ENCODE peak calls at places on chromosomes 11 and 22, in six cellular contexts. One of them, this sample, is unnamed.

GRCh38 chr11:133983660-133984316 is 27.0 kb upstream of the IGSF9B start:
- DNase-seq in Kasumi-1: no peak
- DNase-seq in MCF 10A: no peak
- DNase-seq in astrocyte: no peak
- DNase-seq in activated CD8-positive, alpha-beta T cell treated with anti-CD3 and anti-CD28 coated beads for 36 hours: no peak
- DNase-seq in AG20443: no peak
- DNase-seq in this sample: no peak

GRCh38 chr11:123069878-123070821 is 8.2 kb upstream of the HSPA8 start:
- DNase-seq in activated CD8-positive, alpha-beta T cell treated with anti-CD3 and anti-CD28 coated beads for 36 hours: no peak
- DNase-seq in Kasumi-1: no peak
- DNase-seq in astrocyte: no peak
- DNase-seq in AG20443: no peak
- DNase-seq in MCF 10A: no peak
- DNase-seq in this sample: no peak

GRCh38 chr22:29312218-29313125 is 3.0 kb downstream of the RASL10A start:
- DNase-seq in activated CD8-positive, alpha-beta T cell treated with anti-CD3 and anti-CD28 coated beads for 36 hours: no peak
- DNase-seq in AG20443: no peak
- DNase-seq in Kasumi-1: no peak
- DNase-seq in MCF 10A: no peak
- DNase-seq in astrocyte: no peak
- DNase-seq in this sample: no peak

GRCh38 chr11:103534959-103535358 is 425.7 kb downstream of the DYNC2H1 start:
- DNase-seq in AG20443: no peak
- DNase-seq in MCF 10A: no peak
- DNase-seq in activated CD8-positive, alpha-beta T cell treated with anti-CD3 and anti-CD28 coated beads for 36 hours: no peak
- DNase-seq in astrocyte: no peak
- DNase-seq in Kasumi-1: no peak
- DNase-seq in this sample: no peak

GRCh38 chr22:23263651-23264555 is 83.6 kb downstream of the BCR start:
- DNase-seq in Kasumi-1: peak
- DNase-seq in astrocyte: no peak
- DNase-seq in AG20443: no peak
- DNase-seq in activated CD8-positive, alpha-beta T cell treated with anti-CD3 and anti-CD28 coated beads for 36 hours: peak
- DNase-seq in MCF 10A: no peak
- DNase-seq in this sample: no peak

GRCh38 chr22:49196046-49196511 is 631.6 kb downstream of the BRD1 start:
- DNase-seq in AG20443: no peak
- DNase-seq in activated CD8-positive, alpha-beta T cell treated with anti-CD3 and anti-CD28 coated beads for 36 hours: no peak
- DNase-seq in Kasumi-1: no peak
- DNase-seq in astrocyte: no peak
- DNase-seq in MCF 10A: no peak
- DNase-seq in this sample: no peak

GRCh38 chr11:117318738-117319137 is 2.7 kb upstream of the BACE1 start:
- DNase-seq in AG20443: no peak
- DNase-seq in MCF 10A: no peak
- DNase-seq in astrocyte: no peak
- DNase-seq in activated CD8-positive, alpha-beta T cell treated with anti-CD3 and anti-CD28 coated beads for 36 hours: no peak
- DNase-seq in Kasumi-1: no peak
- DNase-seq in this sample: no peak

GRCh38 chr11:71358122-71358728 is 90.0 kb downstream of the DHCR7 start:
- DNase-seq in MCF 10A: no peak
- DNase-seq in activated CD8-positive, alpha-beta T cell treated with anti-CD3 and anti-CD28 coated beads for 36 hours: no peak
- DNase-seq in AG20443: no peak
- DNase-seq in Kasumi-1: no peak
- DNase-seq in astrocyte: no peak
- DNase-seq in this sample: no peak

GRCh38 chr11:62081378-62082291 is 42.2 kb upstream of the INCENP start:
- DNase-seq in MCF 10A: peak
- DNase-seq in Kasumi-1: peak
- DNase-seq in astrocyte: peak
- DNase-seq in AG20443: peak
- DNase-seq in activated CD8-positive, alpha-beta T cell treated with anti-CD3 and anti-CD28 coated beads for 36 hours: peak
- DNase-seq in this sample: peak

GRCh38 chr22:39349967-39350802 is at the start of gene SYNGR1:
- DNase-seq in AG20443: peak
- DNase-seq in activated CD8-positive, alpha-beta T cell treated with anti-CD3 and anti-CD28 coated beads for 36 hours: peak
- DNase-seq in MCF 10A: no peak
- DNase-seq in astrocyte: no peak
- DNase-seq in Kasumi-1: no peak
- DNase-seq in this sample: no peak

GRCh38 chr11:112958670-112959069 is 2.5 kb upstream of the NCAM1 start:
- DNase-seq in AG20443: peak
- DNase-seq in MCF 10A: peak
- DNase-seq in activated CD8-positive, alpha-beta T cell treated with anti-CD3 and anti-CD28 coated beads for 36 hours: no peak
- DNase-seq in astrocyte: peak
- DNase-seq in Kasumi-1: no peak
- DNase-seq in this sample: no peak

GRCh38 chr11:103051986-103052385 is 40.0 kb downstream of the DCUN1D5 start:
- DNase-seq in astrocyte: peak
- DNase-seq in MCF 10A: no peak
- DNase-seq in activated CD8-positive, alpha-beta T cell treated with anti-CD3 and anti-CD28 coated beads for 36 hours: no peak
- DNase-seq in AG20443: peak
- DNase-seq in Kasumi-1: no peak
- DNase-seq in this sample: peak

GRCh38 chr11:57324154-57324885 is 432 bp downstream of the TNKS1BP1 start:
- DNase-seq in AG20443: peak
- DNase-seq in activated CD8-positive, alpha-beta T cell treated with anti-CD3 and anti-CD28 coated beads for 36 hours: peak
- DNase-seq in MCF 10A: peak
- DNase-seq in astrocyte: peak
- DNase-seq in Kasumi-1: no peak
- DNase-seq in this sample: peak

GRCh38 chr22:47784367-47784983 is 1022.0 kb downstream of the TBC1D22A start:
- DNase-seq in activated CD8-positive, alpha-beta T cell treated with anti-CD3 and anti-CD28 coated beads for 36 hours: no peak
- DNase-seq in Kasumi-1: no peak
- DNase-seq in astrocyte: no peak
- DNase-seq in MCF 10A: no peak
- DNase-seq in AG20443: peak
- DNase-seq in this sample: no peak

GRCh38 chr22:40509401-40510134 is 127.0 kb downstream of the MRTFA start:
- DNase-seq in AG20443: peak
- DNase-seq in MCF 10A: peak
- DNase-seq in astrocyte: peak
- DNase-seq in activated CD8-positive, alpha-beta T cell treated with anti-CD3 and anti-CD28 coated beads for 36 hours: no peak
- DNase-seq in Kasumi-1: peak
- DNase-seq in this sample: peak

GRCh38 chr11:13110929-13111812 is 102.1 kb downstream of the RASSF10 start:
- DNase-seq in MCF 10A: no peak
- DNase-seq in astrocyte: peak
- DNase-seq in AG20443: peak
- DNase-seq in activated CD8-positive, alpha-beta T cell treated with anti-CD3 and anti-CD28 coated beads for 36 hours: no peak
- DNase-seq in Kasumi-1: no peak
- DNase-seq in this sample: peak

GRCh38 chr11:106466441-106467190 is 389.2 kb downstream of the AASDHPPT start:
- DNase-seq in AG20443: peak
- DNase-seq in activated CD8-positive, alpha-beta T cell treated with anti-CD3 and anti-CD28 coated beads for 36 hours: no peak
- DNase-seq in astrocyte: peak
- DNase-seq in Kasumi-1: no peak
- DNase-seq in MCF 10A: peak
- DNase-seq in this sample: peak

GRCh38 chr11:17699157-17700114 is 19.9 kb upstream of the MYOD1 start:
- DNase-seq in MCF 10A: peak
- DNase-seq in activated CD8-positive, alpha-beta T cell treated with anti-CD3 and anti-CD28 coated beads for 36 hours: no peak
- DNase-seq in Kasumi-1: no peak
- DNase-seq in AG20443: no peak
- DNase-seq in astrocyte: peak
- DNase-seq in this sample: peak

GRCh38 chr22:38212442-38212841 is 10.6 kb downstream of the MAFF start:
- DNase-seq in astrocyte: no peak
- DNase-seq in Kasumi-1: no peak
- DNase-seq in activated CD8-positive, alpha-beta T cell treated with anti-CD3 and anti-CD28 coated beads for 36 hours: no peak
- DNase-seq in MCF 10A: no peak
- DNase-seq in AG20443: no peak
- DNase-seq in this sample: no peak

GRCh38 chr11:75656044-75656726 is 12.7 kb downstream of the MAP6 start:
- DNase-seq in astrocyte: peak
- DNase-seq in AG20443: peak
- DNase-seq in MCF 10A: no peak
- DNase-seq in Kasumi-1: no peak
- DNase-seq in activated CD8-positive, alpha-beta T cell treated with anti-CD3 and anti-CD28 coated beads for 36 hours: no peak
- DNase-seq in this sample: no peak

GRCh38 chr22:22939537-22940368 is 52.1 kb downstream of the IGLL5 start:
- DNase-seq in astrocyte: no peak
- DNase-seq in MCF 10A: no peak
- DNase-seq in AG20443: no peak
- DNase-seq in Kasumi-1: no peak
- DNase-seq in activated CD8-positive, alpha-beta T cell treated with anti-CD3 and anti-CD28 coated beads for 36 hours: no peak
- DNase-seq in this sample: no peak

GRCh38 chr22:36936362-36937116 is 23.1 kb downstream of the CSF2RB start:
- DNase-seq in AG20443: no peak
- DNase-seq in activated CD8-positive, alpha-beta T cell treated with anti-CD3 and anti-CD28 coated beads for 36 hours: no peak
- DNase-seq in MCF 10A: no peak
- DNase-seq in Kasumi-1: no peak
- DNase-seq in astrocyte: no peak
- DNase-seq in this sample: no peak

GRCh38 chr11:127943763-127944162 is 643.6 kb downstream of the ETS1 start:
- DNase-seq in MCF 10A: peak
- DNase-seq in AG20443: no peak
- DNase-seq in activated CD8-positive, alpha-beta T cell treated with anti-CD3 and anti-CD28 coated beads for 36 hours: no peak
- DNase-seq in astrocyte: peak
- DNase-seq in Kasumi-1: no peak
- DNase-seq in this sample: no peak

GRCh38 chr11:105689636-105690035 is 79.8 kb downstream of the GRIA4 start:
- DNase-seq in astrocyte: no peak
- DNase-seq in MCF 10A: no peak
- DNase-seq in AG20443: no peak
- DNase-seq in Kasumi-1: no peak
- DNase-seq in activated CD8-positive, alpha-beta T cell treated with anti-CD3 and anti-CD28 coated beads for 36 hours: no peak
- DNase-seq in this sample: no peak

GRCh38 chr11:85539740-85540139 is 87.4 kb downstream of the DLG2 start:
- DNase-seq in astrocyte: no peak
- DNase-seq in MCF 10A: no peak
- DNase-seq in activated CD8-positive, alpha-beta T cell treated with anti-CD3 and anti-CD28 coated beads for 36 hours: no peak
- DNase-seq in AG20443: no peak
- DNase-seq in Kasumi-1: no peak
- DNase-seq in this sample: no peak

GRCh38 chr22:45101828-45102227 is 61.9 kb upstream of the NUP50 start:
- DNase-seq in MCF 10A: peak
- DNase-seq in Kasumi-1: peak
- DNase-seq in activated CD8-positive, alpha-beta T cell treated with anti-CD3 and anti-CD28 coated beads for 36 hours: peak
- DNase-seq in astrocyte: peak
- DNase-seq in AG20443: peak
- DNase-seq in this sample: peak

GRCh38 chr22:22870577-22871398 is 16.8 kb upstream of the IGLL5 start:
- DNase-seq in activated CD8-positive, alpha-beta T cell treated with anti-CD3 and anti-CD28 coated beads for 36 hours: no peak
- DNase-seq in AG20443: peak
- DNase-seq in Kasumi-1: peak
- DNase-seq in MCF 10A: no peak
- DNase-seq in astrocyte: no peak
- DNase-seq in this sample: no peak

GRCh38 chr11:1733009-1733715 is 17.2 kb downstream of the IFITM10 start:
- DNase-seq in MCF 10A: no peak
- DNase-seq in Kasumi-1: no peak
- DNase-seq in astrocyte: no peak
- DNase-seq in AG20443: no peak
- DNase-seq in activated CD8-positive, alpha-beta T cell treated with anti-CD3 and anti-CD28 coated beads for 36 hours: no peak
- DNase-seq in this sample: no peak

GRCh38 chr11:64088159-64089026 is 52.7 kb downstream of the FLRT1 start:
- DNase-seq in astrocyte: no peak
- DNase-seq in MCF 10A: peak
- DNase-seq in Kasumi-1: no peak
- DNase-seq in AG20443: no peak
- DNase-seq in activated CD8-positive, alpha-beta T cell treated with anti-CD3 and anti-CD28 coated beads for 36 hours: no peak
- DNase-seq in this sample: no peak

GRCh38 chr22:44261861-44262595 is 50.7 kb downstream of the SHISAL1 start:
- DNase-seq in Kasumi-1: no peak
- DNase-seq in astrocyte: no peak
- DNase-seq in AG20443: no peak
- DNase-seq in activated CD8-positive, alpha-beta T cell treated with anti-CD3 and anti-CD28 coated beads for 36 hours: no peak
- DNase-seq in MCF 10A: no peak
- DNase-seq in this sample: no peak

GRCh38 chr11:65452806-65453490 is 30.4 kb downstream of the NEAT1 start:
- DNase-seq in AG20443: peak
- DNase-seq in Kasumi-1: no peak
- DNase-seq in astrocyte: peak
- DNase-seq in activated CD8-positive, alpha-beta T cell treated with anti-CD3 and anti-CD28 coated beads for 36 hours: no peak
- DNase-seq in MCF 10A: peak
- DNase-seq in this sample: peak

GRCh38 chr11:64654439-64654838 is 63.4 kb downstream of the SLC22A12 start:
- DNase-seq in AG20443: no peak
- DNase-seq in activated CD8-positive, alpha-beta T cell treated with anti-CD3 and anti-CD28 coated beads for 36 hours: no peak
- DNase-seq in Kasumi-1: no peak
- DNase-seq in MCF 10A: no peak
- DNase-seq in astrocyte: no peak
- DNase-seq in this sample: no peak

GRCh38 chr22:27919943-27920755 is 1.1 kb upstream of the PITPNB start:
- DNase-seq in Kasumi-1: peak
- DNase-seq in astrocyte: peak
- DNase-seq in AG20443: peak
- DNase-seq in activated CD8-positive, alpha-beta T cell treated with anti-CD3 and anti-CD28 coated beads for 36 hours: peak
- DNase-seq in MCF 10A: peak
- DNase-seq in this sample: peak

GRCh38 chr11:33634291-33634834 is 66.3 kb downstream of the C11orf91 start:
- DNase-seq in MCF 10A: peak
- DNase-seq in astrocyte: peak
- DNase-seq in Kasumi-1: no peak
- DNase-seq in activated CD8-positive, alpha-beta T cell treated with anti-CD3 and anti-CD28 coated beads for 36 hours: no peak
- DNase-seq in AG20443: peak
- DNase-seq in this sample: peak

GRCh38 chr11:3121931-3122774 is 43.0 kb downstream of the OSBPL5 start:
- DNase-seq in activated CD8-positive, alpha-beta T cell treated with anti-CD3 and anti-CD28 coated beads for 36 hours: no peak
- DNase-seq in astrocyte: no peak
- DNase-seq in AG20443: no peak
- DNase-seq in Kasumi-1: no peak
- DNase-seq in MCF 10A: no peak
- DNase-seq in this sample: no peak

GRCh38 chr11:11346249-11346648 is 6.8 kb downstream of the CSNK2A3 start:
- DNase-seq in AG20443: no peak
- DNase-seq in activated CD8-positive, alpha-beta T cell treated with anti-CD3 and anti-CD28 coated beads for 36 hours: no peak
- DNase-seq in astrocyte: no peak
- DNase-seq in Kasumi-1: no peak
- DNase-seq in MCF 10A: no peak
- DNase-seq in this sample: no peak

GRCh38 chr11:61152816-61153592 is 8.2 kb downstream of the VPS37C start:
- DNase-seq in astrocyte: peak
- DNase-seq in AG20443: peak
- DNase-seq in MCF 10A: peak
- DNase-seq in activated CD8-positive, alpha-beta T cell treated with anti-CD3 and anti-CD28 coated beads for 36 hours: no peak
- DNase-seq in Kasumi-1: no peak
- DNase-seq in this sample: peak

GRCh38 chr11:33735426-33736147 is 636 bp downstream of the CD59 start:
- DNase-seq in MCF 10A: peak
- DNase-seq in AG20443: peak
- DNase-seq in Kasumi-1: peak
- DNase-seq in astrocyte: no peak
- DNase-seq in activated CD8-positive, alpha-beta T cell treated with anti-CD3 and anti-CD28 coated beads for 36 hours: peak
- DNase-seq in this sample: no peak

This sample was measured in brain microvascular endothelial cell.